ENCODE peak calls at places on chromosomes 11 and 22, in nine cellular contexts. F is EL; R is GM23248; O is stimulated activated CD8-positive, alpha-beta memory T cell treated with anti-CD3 and anti-CD28 coated beads, Interleukin-15, amount 100 ng/mL, for 1 hour; M is stimulated activated CD4-positive, alpha-beta T cell treated with anti-CD3 and anti-CD28 coated beads, Interleukin-1b, Interleukin-23, amount 100 ng/mL, for 48 hours; J is SJSA1; W is RPMI7951; L is NAMALWA; K is OCI-M1. V is an unnamed sample.

GRCh38 chr11:36235750-36236149 is 53.5 kb downstream of the COMMD9 start:
- DNase-seq in F (peak; percentile 34), R (peak; percentile 26), O (no peak), M (no peak), J (no peak), W (no peak), L (no peak), K (no peak), V (no peak)

GRCh38 chr22:36156515-36157419 is 3.8 kb downstream of the APOL3 start:
- DNase-seq in F (peak; percentile 87), R (peak; percentile 94), O (peak; percentile 49), M (peak; percentile 78), J (peak; percentile 87), W (peak; percentile 85), L (peak; percentile 20), K (peak; percentile 90), V (peak; percentile 37)

GRCh38 chr11:125448136-125448535 is 47.9 kb downstream of the FEZ1 start:
- DNase-seq in F (peak; percentile 21), R (peak; percentile 85), O (no peak), M (no peak), J (no peak), W (peak; percentile 51), L (no peak), K (no peak), V (no peak)

GRCh38 chr11:68412593-68413475 is 47.7 kb upstream of the PPP6R3 start:
- DNase-seq in F (no peak), R (peak; percentile 93), O (no peak), M (peak; percentile 46), J (no peak), W (no peak), L (no peak), K (no peak), V (no peak)

GRCh38 chr22:39128508-39128907 is 24.0 kb downstream of the CBX7 start:
- DNase-seq in F (no peak), R (no peak), O (no peak), M (no peak), J (no peak), W (no peak), L (no peak), K (no peak), V (no peak)

GRCh38 chr22:43996170-43996980 is 27.7 kb upstream of the PARVB start:
- DNase-seq in F (no peak), R (no peak), O (peak; percentile 34), M (peak; percentile 67), J (no peak), W (no peak), L (no peak), K (no peak), V (no peak)

GRCh38 chr11:41784513-41785335 is 325.3 kb upstream of the LRRC4C start:
- DNase-seq in F (no peak), R (no peak), O (no peak), M (no peak), J (no peak), W (no peak), L (no peak), K (no peak), V (no peak)

GRCh38 chr11:105236631-105237030 is 97.1 kb upstream of the CARD18 start:
- DNase-seq in F (peak; percentile 46), R (peak; percentile 23), O (no peak), M (no peak), J (peak; percentile 26), W (peak; percentile 42), L (no peak), K (no peak), V (no peak)

GRCh38 chr11:100550910-100551309 is 136.2 kb upstream of the ARHGAP42 start:
- DNase-seq in F (no peak), R (no peak), O (no peak), M (no peak), J (no peak), W (no peak), L (no peak), K (no peak), V (no peak)